ENCODE peak calls at places on chromosome 4, in nine cellular contexts. One of them, this sample, is unnamed.

GRCh38 chr4:26028793-26029511 is 114.9 kb downstream of the SMIM20 start:
- DNase-seq in HFF-Myc: no peak
- DNase-seq in tibial artery: peak
- DNase-seq in A549: peak
- DNase-seq in activated T-cell treated with anti-CD3 and anti-CD28 coated beads, Interleukin-2, amount 50 U/mL, for 72 hours: peak
- DNase-seq in MCF 10A: no peak
- DNase-seq in brain pericyte: no peak
- DNase-seq in fibroblast of the conjunctiva: no peak
- DNase-seq in coronary artery: no peak
- DNase-seq in this sample: peak

GRCh38 chr4:87532109-87532508 is 2.9 kb upstream of the SPARCL1 start:
- DNase-seq in HFF-Myc: no peak
- DNase-seq in A549: no peak
- DNase-seq in brain pericyte: no peak
- DNase-seq in tibial artery: no peak
- DNase-seq in activated T-cell treated with anti-CD3 and anti-CD28 coated beads, Interleukin-2, amount 50 U/mL, for 72 hours: no peak
- DNase-seq in coronary artery: no peak
- DNase-seq in MCF 10A: no peak
- DNase-seq in fibroblast of the conjunctiva: no peak
- DNase-seq in this sample: no peak

GRCh38 chr4:159029481-159029880 is 73.4 kb upstream of the RAPGEF2 start:
- DNase-seq in brain pericyte: no peak
- DNase-seq in activated T-cell treated with anti-CD3 and anti-CD28 coated beads, Interleukin-2, amount 50 U/mL, for 72 hours: no peak
- DNase-seq in coronary artery: no peak
- DNase-seq in HFF-Myc: no peak
- DNase-seq in fibroblast of the conjunctiva: no peak
- DNase-seq in A549: no peak
- DNase-seq in tibial artery: no peak
- DNase-seq in MCF 10A: no peak
- DNase-seq in this sample: no peak

GRCh38 chr4:8268211-8268610 is 1.3 kb upstream of the HTRA3 start:
- DNase-seq in fibroblast of the conjunctiva: no peak
- DNase-seq in HFF-Myc: no peak
- DNase-seq in brain pericyte: no peak
- DNase-seq in A549: no peak
- DNase-seq in tibial artery: no peak
- DNase-seq in coronary artery: no peak
- DNase-seq in MCF 10A: no peak
- DNase-seq in activated T-cell treated with anti-CD3 and anti-CD28 coated beads, Interleukin-2, amount 50 U/mL, for 72 hours: no peak
- DNase-seq in this sample: no peak

GRCh38 chr4:137203601-137204000 is 328.7 kb downstream of the PCDH18 start:
- DNase-seq in HFF-Myc: peak
- DNase-seq in fibroblast of the conjunctiva: peak
- DNase-seq in MCF 10A: no peak
- DNase-seq in brain pericyte: peak
- DNase-seq in activated T-cell treated with anti-CD3 and anti-CD28 coated beads, Interleukin-2, amount 50 U/mL, for 72 hours: no peak
- DNase-seq in A549: no peak
- DNase-seq in coronary artery: no peak
- DNase-seq in tibial artery: no peak
- DNase-seq in this sample: no peak

GRCh38 chr4:73860884-73861283 is 7.8 kb downstream of the PF4V1 start:
- DNase-seq in fibroblast of the conjunctiva: no peak
- DNase-seq in activated T-cell treated with anti-CD3 and anti-CD28 coated beads, Interleukin-2, amount 50 U/mL, for 72 hours: no peak
- DNase-seq in HFF-Myc: no peak
- DNase-seq in coronary artery: no peak
- DNase-seq in brain pericyte: no peak
- DNase-seq in tibial artery: no peak
- DNase-seq in MCF 10A: no peak
- DNase-seq in A549: no peak
- DNase-seq in this sample: no peak

GRCh38 chr4:159235779-159236368 is 133.0 kb downstream of the RAPGEF2 start:
- DNase-seq in coronary artery: no peak
- DNase-seq in A549: no peak
- DNase-seq in tibial artery: no peak
- DNase-seq in HFF-Myc: no peak
- DNase-seq in MCF 10A: no peak
- DNase-seq in fibroblast of the conjunctiva: no peak
- DNase-seq in activated T-cell treated with anti-CD3 and anti-CD28 coated beads, Interleukin-2, amount 50 U/mL, for 72 hours: no peak
- DNase-seq in brain pericyte: no peak
- DNase-seq in this sample: no peak

GRCh38 chr4:39616651-39617050 is 22.0 kb downstream of the SMIM14 start:
- DNase-seq in coronary artery: no peak
- DNase-seq in HFF-Myc: no peak
- DNase-seq in A549: no peak
- DNase-seq in activated T-cell treated with anti-CD3 and anti-CD28 coated beads, Interleukin-2, amount 50 U/mL, for 72 hours: no peak
- DNase-seq in tibial artery: no peak
- DNase-seq in fibroblast of the conjunctiva: no peak
- DNase-seq in MCF 10A: no peak
- DNase-seq in brain pericyte: no peak
- DNase-seq in this sample: no peak

GRCh38 chr4:78865451-78865850 is 73.8 kb downstream of the PAQR3 start:
- DNase-seq in activated T-cell treated with anti-CD3 and anti-CD28 coated beads, Interleukin-2, amount 50 U/mL, for 72 hours: no peak
- DNase-seq in A549: no peak
- DNase-seq in coronary artery: no peak
- DNase-seq in HFF-Myc: no peak
- DNase-seq in fibroblast of the conjunctiva: no peak
- DNase-seq in tibial artery: no peak
- DNase-seq in brain pericyte: no peak
- DNase-seq in MCF 10A: no peak
- DNase-seq in this sample: no peak

GRCh38 chr4:24477919-24478318 is 106.4 kb downstream of the DHX15 start:
- DNase-seq in tibial artery: no peak
- DNase-seq in activated T-cell treated with anti-CD3 and anti-CD28 coated beads, Interleukin-2, amount 50 U/mL, for 72 hours: no peak
- DNase-seq in MCF 10A: peak
- DNase-seq in brain pericyte: no peak
- DNase-seq in fibroblast of the conjunctiva: no peak
- DNase-seq in A549: no peak
- DNase-seq in coronary artery: no peak
- DNase-seq in HFF-Myc: peak
- DNase-seq in this sample: no peak

GRCh38 chr4:86452323-86452995 is 92.6 kb upstream of the MAPK10 start:
- DNase-seq in MCF 10A: no peak
- DNase-seq in tibial artery: no peak
- DNase-seq in A549: no peak
- DNase-seq in fibroblast of the conjunctiva: no peak
- DNase-seq in activated T-cell treated with anti-CD3 and anti-CD28 coated beads, Interleukin-2, amount 50 U/mL, for 72 hours: no peak
- DNase-seq in brain pericyte: peak
- DNase-seq in coronary artery: no peak
- DNase-seq in HFF-Myc: no peak
- DNase-seq in this sample: no peak

GRCh38 chr4:52627876-52628275 is 31.2 kb downstream of the USP46 start:
- DNase-seq in tibial artery: peak
- DNase-seq in fibroblast of the conjunctiva: no peak
- DNase-seq in coronary artery: no peak
- DNase-seq in MCF 10A: no peak
- DNase-seq in A549: no peak
- DNase-seq in brain pericyte: no peak
- DNase-seq in HFF-Myc: no peak
- DNase-seq in activated T-cell treated with anti-CD3 and anti-CD28 coated beads, Interleukin-2, amount 50 U/mL, for 72 hours: no peak
- DNase-seq in this sample: no peak

GRCh38 chr4:864456-865120 is 38.7 kb upstream of the CPLX1 start:
- DNase-seq in tibial artery: no peak
- DNase-seq in MCF 10A: no peak
- DNase-seq in coronary artery: no peak
- DNase-seq in fibroblast of the conjunctiva: no peak
- DNase-seq in brain pericyte: no peak
- DNase-seq in A549: no peak
- DNase-seq in HFF-Myc: no peak
- DNase-seq in activated T-cell treated with anti-CD3 and anti-CD28 coated beads, Interleukin-2, amount 50 U/mL, for 72 hours: no peak
- DNase-seq in this sample: no peak

GRCh38 chr4:70704333-70705145 is 16.2 kb downstream of the UTP3 start:
- DNase-seq in brain pericyte: no peak
- DNase-seq in activated T-cell treated with anti-CD3 and anti-CD28 coated beads, Interleukin-2, amount 50 U/mL, for 72 hours: peak
- DNase-seq in A549: peak
- DNase-seq in coronary artery: peak
- DNase-seq in fibroblast of the conjunctiva: peak
- DNase-seq in MCF 10A: peak
- DNase-seq in tibial artery: peak
- DNase-seq in HFF-Myc: no peak
- DNase-seq in this sample: peak

GRCh38 chr4:139808381-139809206 is 143.0 kb downstream of the MGST2 start:
- DNase-seq in coronary artery: no peak
- DNase-seq in tibial artery: no peak
- DNase-seq in A549: no peak
- DNase-seq in HFF-Myc: no peak
- DNase-seq in activated T-cell treated with anti-CD3 and anti-CD28 coated beads, Interleukin-2, amount 50 U/mL, for 72 hours: no peak
- DNase-seq in MCF 10A: no peak
- DNase-seq in brain pericyte: no peak
- DNase-seq in fibroblast of the conjunctiva: no peak
- DNase-seq in this sample: no peak

GRCh38 chr4:179695175-179695574 is 2252.9 kb upstream of the AGA start:
- DNase-seq in A549: no peak
- DNase-seq in coronary artery: no peak
- DNase-seq in activated T-cell treated with anti-CD3 and anti-CD28 coated beads, Interleukin-2, amount 50 U/mL, for 72 hours: no peak
- DNase-seq in tibial artery: no peak
- DNase-seq in HFF-Myc: no peak
- DNase-seq in fibroblast of the conjunctiva: no peak
- DNase-seq in brain pericyte: peak
- DNase-seq in MCF 10A: peak
- DNase-seq in this sample: no peak

GRCh38 chr4:138330531-138330930 is 88.4 kb upstream of the SLC7A11 start:
- DNase-seq in fibroblast of the conjunctiva: peak
- DNase-seq in brain pericyte: peak
- DNase-seq in activated T-cell treated with anti-CD3 and anti-CD28 coated beads, Interleukin-2, amount 50 U/mL, for 72 hours: no peak
- DNase-seq in coronary artery: no peak
- DNase-seq in MCF 10A: no peak
- DNase-seq in tibial artery: no peak
- DNase-seq in A549: peak
- DNase-seq in HFF-Myc: no peak
- DNase-seq in this sample: no peak

GRCh38 chr4:26032142-26032541 is 118.1 kb downstream of the SMIM20 start:
- DNase-seq in HFF-Myc: no peak
- DNase-seq in tibial artery: no peak
- DNase-seq in brain pericyte: no peak
- DNase-seq in fibroblast of the conjunctiva: no peak
- DNase-seq in activated T-cell treated with anti-CD3 and anti-CD28 coated beads, Interleukin-2, amount 50 U/mL, for 72 hours: no peak
- DNase-seq in A549: no peak
- DNase-seq in coronary artery: no peak
- DNase-seq in MCF 10A: peak
- DNase-seq in this sample: no peak

GRCh38 chr4:2186133-2186864 is 55.6 kb downstream of the HAUS3 start:
- DNase-seq in coronary artery: no peak
- DNase-seq in fibroblast of the conjunctiva: no peak
- DNase-seq in brain pericyte: no peak
- DNase-seq in MCF 10A: peak
- DNase-seq in HFF-Myc: no peak
- DNase-seq in tibial artery: no peak
- DNase-seq in A549: peak
- DNase-seq in activated T-cell treated with anti-CD3 and anti-CD28 coated beads, Interleukin-2, amount 50 U/mL, for 72 hours: no peak
- DNase-seq in this sample: no peak

GRCh38 chr4:20386906-20387305 is 135.2 kb downstream of the SLIT2 start:
- DNase-seq in activated T-cell treated with anti-CD3 and anti-CD28 coated beads, Interleukin-2, amount 50 U/mL, for 72 hours: no peak
- DNase-seq in brain pericyte: no peak
- DNase-seq in tibial artery: no peak
- DNase-seq in HFF-Myc: no peak
- DNase-seq in A549: no peak
- DNase-seq in MCF 10A: no peak
- DNase-seq in fibroblast of the conjunctiva: no peak
- DNase-seq in coronary artery: no peak
- DNase-seq in this sample: no peak

GRCh38 chr4:142696334-142697122 is 149.6 kb downstream of the INPP4B start:
- DNase-seq in HFF-Myc: no peak
- DNase-seq in fibroblast of the conjunctiva: no peak
- DNase-seq in tibial artery: no peak
- DNase-seq in MCF 10A: no peak
- DNase-seq in brain pericyte: no peak
- DNase-seq in activated T-cell treated with anti-CD3 and anti-CD28 coated beads, Interleukin-2, amount 50 U/mL, for 72 hours: peak
- DNase-seq in coronary artery: no peak
- DNase-seq in A549: no peak
- DNase-seq in this sample: no peak

GRCh38 chr4:69849969-69850368 is 10.0 kb downstream of the SULT1E1 start:
- DNase-seq in coronary artery: no peak
- DNase-seq in fibroblast of the conjunctiva: no peak
- DNase-seq in brain pericyte: no peak
- DNase-seq in tibial artery: no peak
- DNase-seq in activated T-cell treated with anti-CD3 and anti-CD28 coated beads, Interleukin-2, amount 50 U/mL, for 72 hours: no peak
- DNase-seq in A549: no peak
- DNase-seq in MCF 10A: no peak
- DNase-seq in HFF-Myc: no peak
- DNase-seq in this sample: no peak

GRCh38 chr4:111230265-111230664 is 607.4 kb upstream of the PITX2 start:
- DNase-seq in A549: no peak
- DNase-seq in activated T-cell treated with anti-CD3 and anti-CD28 coated beads, Interleukin-2, amount 50 U/mL, for 72 hours: no peak
- DNase-seq in coronary artery: no peak
- DNase-seq in HFF-Myc: no peak
- DNase-seq in MCF 10A: no peak
- DNase-seq in fibroblast of the conjunctiva: no peak
- DNase-seq in brain pericyte: no peak
- DNase-seq in tibial artery: no peak
- DNase-seq in this sample: no peak

GRCh38 chr4:109294468-109295020 is 7.9 kb downstream of the COL25A1 start:
- DNase-seq in HFF-Myc: no peak
- DNase-seq in A549: no peak
- DNase-seq in coronary artery: no peak
- DNase-seq in MCF 10A: peak
- DNase-seq in fibroblast of the conjunctiva: no peak
- DNase-seq in activated T-cell treated with anti-CD3 and anti-CD28 coated beads, Interleukin-2, amount 50 U/mL, for 72 hours: no peak
- DNase-seq in tibial artery: no peak
- DNase-seq in brain pericyte: no peak
- DNase-seq in this sample: no peak

GRCh38 chr4:158856852-158857251 is 88.0 kb downstream of the FNIP2 start:
- DNase-seq in MCF 10A: peak
- DNase-seq in A549: peak
- DNase-seq in activated T-cell treated with anti-CD3 and anti-CD28 coated beads, Interleukin-2, amount 50 U/mL, for 72 hours: no peak
- DNase-seq in brain pericyte: no peak
- DNase-seq in fibroblast of the conjunctiva: peak
- DNase-seq in coronary artery: no peak
- DNase-seq in HFF-Myc: peak
- DNase-seq in tibial artery: no peak
- DNase-seq in this sample: no peak

GRCh38 chr4:5722328-5722727 is 11.3 kb downstream of the EVC start:
- DNase-seq in coronary artery: no peak
- DNase-seq in HFF-Myc: no peak
- DNase-seq in activated T-cell treated with anti-CD3 and anti-CD28 coated beads, Interleukin-2, amount 50 U/mL, for 72 hours: no peak
- DNase-seq in A549: peak
- DNase-seq in fibroblast of the conjunctiva: no peak
- DNase-seq in brain pericyte: no peak
- DNase-seq in MCF 10A: no peak
- DNase-seq in tibial artery: no peak
- DNase-seq in this sample: no peak

GRCh38 chr4:165381821-165382373 is 3.1 kb downstream of the CPE start:
- DNase-seq in MCF 10A: no peak
- DNase-seq in tibial artery: no peak
- DNase-seq in coronary artery: no peak
- DNase-seq in fibroblast of the conjunctiva: no peak
- DNase-seq in HFF-Myc: no peak
- DNase-seq in A549: no peak
- DNase-seq in activated T-cell treated with anti-CD3 and anti-CD28 coated beads, Interleukin-2, amount 50 U/mL, for 72 hours: no peak
- DNase-seq in brain pericyte: no peak
- DNase-seq in this sample: no peak

GRCh38 chr4:158530391-158530790 is 8.7 kb downstream of the RXFP1 start:
- DNase-seq in A549: no peak
- DNase-seq in tibial artery: no peak
- DNase-seq in coronary artery: no peak
- DNase-seq in activated T-cell treated with anti-CD3 and anti-CD28 coated beads, Interleukin-2, amount 50 U/mL, for 72 hours: no peak
- DNase-seq in brain pericyte: no peak
- DNase-seq in MCF 10A: no peak
- DNase-seq in fibroblast of the conjunctiva: no peak
- DNase-seq in HFF-Myc: no peak
- DNase-seq in this sample: no peak

GRCh38 chr4:149426461-149426860 is 389.2 kb downstream of the IQCM start:
- DNase-seq in coronary artery: no peak
- DNase-seq in fibroblast of the conjunctiva: no peak
- DNase-seq in MCF 10A: peak
- DNase-seq in brain pericyte: no peak
- DNase-seq in tibial artery: no peak
- DNase-seq in A549: no peak
- DNase-seq in HFF-Myc: no peak
- DNase-seq in activated T-cell treated with anti-CD3 and anti-CD28 coated beads, Interleukin-2, amount 50 U/mL, for 72 hours: no peak
- DNase-seq in this sample: no peak

GRCh38 chr4:105399535-105400161 is 74.2 kb downstream of the PPA2 start:
- DNase-seq in HFF-Myc: peak
- DNase-seq in MCF 10A: peak
- DNase-seq in tibial artery: no peak
- DNase-seq in A549: peak
- DNase-seq in fibroblast of the conjunctiva: peak
- DNase-seq in coronary artery: no peak
- DNase-seq in brain pericyte: no peak
- DNase-seq in activated T-cell treated with anti-CD3 and anti-CD28 coated beads, Interleukin-2, amount 50 U/mL, for 72 hours: no peak
- DNase-seq in this sample: no peak

GRCh38 chr4:39932776-39933402 is 44.8 kb downstream of the PDS5A start:
- DNase-seq in MCF 10A: no peak
- DNase-seq in fibroblast of the conjunctiva: no peak
- DNase-seq in coronary artery: no peak
- DNase-seq in A549: no peak
- DNase-seq in activated T-cell treated with anti-CD3 and anti-CD28 coated beads, Interleukin-2, amount 50 U/mL, for 72 hours: no peak
- DNase-seq in HFF-Myc: no peak
- DNase-seq in brain pericyte: no peak
- DNase-seq in tibial artery: no peak
- DNase-seq in this sample: no peak

This sample was measured in cardiac septum.